ENCODE peak calls at places on chromosomes 16 and 17, in ten cellular contexts. One of them, this sample, is unnamed. For H3K4me1, the result is how much of the 10 kb centered on the place peaks cover.

GRCh38 chr17:5785867-5786509 is 201.7 kb upstream of the NLRP1 start:
- DNase-seq in heart right ventricle: no peak
- DNase-seq in mucosa of descending colon: no peak
- DNase-seq in uterus: no peak
- DNase-seq in A549: no peak
- DNase-seq in body of pancreas: no peak
- DNase-seq in CD8-positive, alpha-beta T cell: no peak
- DNase-seq in Panc1: no peak
- DNase-seq in adrenal gland: no peak
- DNase-seq in hepatocyte: no peak
- DNase-seq in this sample: no peak

GRCh38 chr17:64778367-64779290 is 116.5 kb upstream of the SMURF2 start:
- DNase-seq in heart right ventricle: no peak
- DNase-seq in mucosa of descending colon: peak
- DNase-seq in uterus: no peak
- DNase-seq in A549: no peak
- DNase-seq in body of pancreas: peak
- DNase-seq in CD8-positive, alpha-beta T cell: no peak
- DNase-seq in Panc1: no peak
- DNase-seq in adrenal gland: peak
- DNase-seq in hepatocyte: peak
- DNase-seq in this sample: peak

GRCh38 chr16:50862818-50863672 is 121.2 kb downstream of the CYLD start:
- DNase-seq in heart right ventricle: no peak
- DNase-seq in mucosa of descending colon: no peak
- DNase-seq in uterus: no peak
- DNase-seq in A549: no peak
- DNase-seq in body of pancreas: no peak
- DNase-seq in CD8-positive, alpha-beta T cell: no peak
- DNase-seq in Panc1: no peak
- DNase-seq in adrenal gland: no peak
- DNase-seq in hepatocyte: no peak
- DNase-seq in this sample: no peak

GRCh38 chr16:27226476-27226875 is 23.1 kb downstream of the KDM8 start:
- DNase-seq in heart right ventricle: no peak
- DNase-seq in mucosa of descending colon: peak
- DNase-seq in uterus: no peak
- DNase-seq in A549: no peak
- DNase-seq in body of pancreas: peak
- DNase-seq in CD8-positive, alpha-beta T cell: no peak
- DNase-seq in Panc1: no peak
- DNase-seq in adrenal gland: no peak
- DNase-seq in hepatocyte: no peak
- DNase-seq in this sample: peak

GRCh38 chr16:83954577-83955016 is 1.6 kb downstream of the OSGIN1 start:
- DNase-seq in heart right ventricle: peak
- DNase-seq in mucosa of descending colon: no peak
- DNase-seq in uterus: peak
- DNase-seq in A549: peak
- DNase-seq in body of pancreas: peak
- DNase-seq in CD8-positive, alpha-beta T cell: no peak
- DNase-seq in Panc1: no peak
- DNase-seq in adrenal gland: peak
- DNase-seq in hepatocyte: peak
- DNase-seq in this sample: peak

GRCh38 chr17:57523926-57524634 is 221.0 kb downstream of the CCDC182 start:
- DNase-seq in heart right ventricle: peak
- DNase-seq in mucosa of descending colon: no peak
- DNase-seq in uterus: no peak
- DNase-seq in A549: peak
- DNase-seq in body of pancreas: peak
- DNase-seq in CD8-positive, alpha-beta T cell: no peak
- DNase-seq in Panc1: no peak
- DNase-seq in adrenal gland: peak
- DNase-seq in hepatocyte: no peak
- DNase-seq in this sample: peak

GRCh38 chr17:74430706-74431567 is 951 bp upstream of the GPRC5C start:
- DNase-seq in heart right ventricle: peak
- DNase-seq in mucosa of descending colon: peak
- DNase-seq in uterus: peak
- DNase-seq in A549: peak
- DNase-seq in body of pancreas: peak
- DNase-seq in CD8-positive, alpha-beta T cell: no peak
- DNase-seq in Panc1: no peak
- DNase-seq in adrenal gland: peak
- DNase-seq in hepatocyte: peak
- DNase-seq in this sample: peak

GRCh38 chr16:14310519-14310991 is 239.4 kb downstream of the MRTFB start:
- DNase-seq in heart right ventricle: no peak
- DNase-seq in mucosa of descending colon: no peak
- DNase-seq in uterus: no peak
- DNase-seq in A549: peak
- DNase-seq in body of pancreas: peak
- DNase-seq in CD8-positive, alpha-beta T cell: no peak
- DNase-seq in Panc1: no peak
- DNase-seq in adrenal gland: no peak
- DNase-seq in hepatocyte: no peak
- DNase-seq in this sample: no peak

GRCh38 chr16:66932076-66932475 is 2.1 kb downstream of the CIAO2B start:
- DNase-seq in heart right ventricle: no peak
- DNase-seq in mucosa of descending colon: no peak
- DNase-seq in uterus: no peak
- DNase-seq in A549: no peak
- DNase-seq in body of pancreas: no peak
- DNase-seq in CD8-positive, alpha-beta T cell: no peak
- DNase-seq in Panc1: no peak
- DNase-seq in adrenal gland: no peak
- DNase-seq in hepatocyte: no peak
- DNase-seq in this sample: no peak

GRCh38 chr17:17358866-17359265 is 55.7 kb downstream of the NT5M start:
- DNase-seq in heart right ventricle: no peak
- DNase-seq in mucosa of descending colon: no peak
- DNase-seq in uterus: no peak
- DNase-seq in A549: no peak
- DNase-seq in body of pancreas: no peak
- DNase-seq in CD8-positive, alpha-beta T cell: no peak
- DNase-seq in Panc1: no peak
- DNase-seq in adrenal gland: peak
- DNase-seq in hepatocyte: peak
- DNase-seq in this sample: no peak

GRCh38 chr16:46688101-46688656 is 799 bp downstream of the VPS35 start:
- DNase-seq in heart right ventricle: peak
- DNase-seq in mucosa of descending colon: peak
- DNase-seq in uterus: no peak
- DNase-seq in A549: no peak
- DNase-seq in body of pancreas: no peak
- DNase-seq in CD8-positive, alpha-beta T cell: no peak
- DNase-seq in Panc1: no peak
- DNase-seq in adrenal gland: peak
- DNase-seq in hepatocyte: no peak
- DNase-seq in this sample: peak

GRCh38 chr17:30964878-30965277 is 6.0 kb upstream of the RNF135 start:
- DNase-seq in heart right ventricle: no peak
- DNase-seq in mucosa of descending colon: no peak
- DNase-seq in uterus: no peak
- DNase-seq in A549: no peak
- DNase-seq in body of pancreas: no peak
- DNase-seq in CD8-positive, alpha-beta T cell: no peak
- DNase-seq in Panc1: no peak
- DNase-seq in adrenal gland: no peak
- DNase-seq in hepatocyte: no peak
- DNase-seq in this sample: no peak

GRCh38 chr17:19645608-19646250 is 2.8 kb upstream of the ALDH3A2 start:
- DNase-seq in heart right ventricle: peak
- DNase-seq in mucosa of descending colon: no peak
- DNase-seq in uterus: no peak
- DNase-seq in A549: peak
- DNase-seq in body of pancreas: peak
- DNase-seq in CD8-positive, alpha-beta T cell: peak
- DNase-seq in Panc1: no peak
- DNase-seq in adrenal gland: peak
- DNase-seq in hepatocyte: peak
- DNase-seq in this sample: peak

GRCh38 chr17:50559674-50560184 is 786 bp upstream of the CACNA1G start:
- DNase-seq in heart right ventricle: peak
- DNase-seq in mucosa of descending colon: no peak
- DNase-seq in uterus: peak
- DNase-seq in A549: peak
- DNase-seq in body of pancreas: peak
- DNase-seq in CD8-positive, alpha-beta T cell: no peak
- DNase-seq in Panc1: no peak
- DNase-seq in adrenal gland: peak
- DNase-seq in hepatocyte: peak
- DNase-seq in this sample: peak

GRCh38 chr16:89357055-89357454 is 133.3 kb downstream of the ANKRD11 start:
- DNase-seq in heart right ventricle: no peak
- DNase-seq in mucosa of descending colon: no peak
- DNase-seq in uterus: no peak
- DNase-seq in A549: no peak
- DNase-seq in body of pancreas: no peak
- DNase-seq in CD8-positive, alpha-beta T cell: peak
- DNase-seq in Panc1: no peak
- DNase-seq in adrenal gland: no peak
- DNase-seq in hepatocyte: no peak
- DNase-seq in this sample: no peak
- TF ChIP-seq CTCF in heart right ventricle: no peak
- TF ChIP-seq CTCF in mucosa of descending colon: no peak
- TF ChIP-seq CTCF in uterus: no peak
- TF ChIP-seq CTCF in A549: no peak
- TF ChIP-seq CTCF in body of pancreas: no peak
- TF ChIP-seq CTCF in CD8-positive, alpha-beta T cell: no peak
- TF ChIP-seq CTCF in Panc1: no peak
- TF ChIP-seq CTCF in adrenal gland: no peak
- TF ChIP-seq CTCF in hepatocyte: no peak
- TF ChIP-seq CTCF in this sample: no peak

GRCh38 chr17:59342681-59343127 is 11.2 kb downstream of the YPEL2 start:
- DNase-seq in heart right ventricle: no peak
- DNase-seq in mucosa of descending colon: no peak
- DNase-seq in uterus: no peak
- DNase-seq in A549: no peak
- DNase-seq in body of pancreas: no peak
- DNase-seq in CD8-positive, alpha-beta T cell: no peak
- DNase-seq in Panc1: no peak
- DNase-seq in adrenal gland: no peak
- DNase-seq in hepatocyte: no peak
- DNase-seq in this sample: no peak
- H3K4me1 ChIP-seq in heart right ventricle: half or more
- H3K4me1 ChIP-seq in mucosa of descending colon: under half
- H3K4me1 ChIP-seq in uterus: under half
- H3K4me1 ChIP-seq in A549: under half
- H3K4me1 ChIP-seq in body of pancreas: under half
- H3K4me1 ChIP-seq in CD8-positive, alpha-beta T cell: under half
- H3K4me1 ChIP-seq in Panc1: under half
- H3K4me1 ChIP-seq in adrenal gland: under half
- H3K4me1 ChIP-seq in hepatocyte: under half
- H3K4me1 ChIP-seq in this sample: under half

GRCh38 chr17:48610282-48611211 is at the start of gene HOXB7:
- DNase-seq in heart right ventricle: peak
- DNase-seq in mucosa of descending colon: peak
- DNase-seq in uterus: no peak
- DNase-seq in A549: peak
- DNase-seq in body of pancreas: peak
- DNase-seq in CD8-positive, alpha-beta T cell: peak
- DNase-seq in Panc1: no peak
- DNase-seq in adrenal gland: peak
- DNase-seq in hepatocyte: peak
- DNase-seq in this sample: peak

GRCh38 chr17:48608921-48609505 is 1.8 kb downstream of the HOXB7 start:
- DNase-seq in heart right ventricle: no peak
- DNase-seq in mucosa of descending colon: no peak
- DNase-seq in uterus: no peak
- DNase-seq in A549: no peak
- DNase-seq in body of pancreas: no peak
- DNase-seq in CD8-positive, alpha-beta T cell: no peak
- DNase-seq in Panc1: no peak
- DNase-seq in adrenal gland: no peak
- DNase-seq in hepatocyte: no peak
- DNase-seq in this sample: no peak

GRCh38 chr17:48611213-48611612 is 396 bp upstream of the HOXB7 start:
- DNase-seq in heart right ventricle: no peak
- DNase-seq in mucosa of descending colon: peak
- DNase-seq in uterus: no peak
- DNase-seq in A549: peak
- DNase-seq in body of pancreas: no peak
- DNase-seq in CD8-positive, alpha-beta T cell: no peak
- DNase-seq in Panc1: no peak
- DNase-seq in adrenal gland: peak
- DNase-seq in hepatocyte: no peak
- DNase-seq in this sample: no peak

GRCh38 chr17:48608494-48608834 is 2.4 kb downstream of the HOXB7 start:
- DNase-seq in heart right ventricle: no peak
- DNase-seq in mucosa of descending colon: no peak
- DNase-seq in uterus: no peak
- DNase-seq in A549: no peak
- DNase-seq in body of pancreas: no peak
- DNase-seq in CD8-positive, alpha-beta T cell: no peak
- DNase-seq in Panc1: no peak
- DNase-seq in adrenal gland: no peak
- DNase-seq in hepatocyte: no peak
- DNase-seq in this sample: no peak

GRCh38 chr17:48609754-48610281 is 999 bp downstream of the HOXB7 start:
- DNase-seq in heart right ventricle: no peak
- DNase-seq in mucosa of descending colon: peak
- DNase-seq in uterus: no peak
- DNase-seq in A549: no peak
- DNase-seq in body of pancreas: no peak
- DNase-seq in CD8-positive, alpha-beta T cell: no peak
- DNase-seq in Panc1: no peak
- DNase-seq in adrenal gland: no peak
- DNase-seq in hepatocyte: no peak
- DNase-seq in this sample: no peak
- H3K4me3 ChIP-seq in heart right ventricle: peak
- H3K4me3 ChIP-seq in mucosa of descending colon: peak
- H3K4me3 ChIP-seq in uterus: peak
- H3K4me3 ChIP-seq in A549: peak
- H3K4me3 ChIP-seq in body of pancreas: peak
- H3K4me3 ChIP-seq in CD8-positive, alpha-beta T cell: peak
- H3K4me3 ChIP-seq in Panc1: peak
- H3K4me3 ChIP-seq in adrenal gland: peak
- H3K4me3 ChIP-seq in hepatocyte: peak
- H3K4me3 ChIP-seq in this sample: peak

DNA sequence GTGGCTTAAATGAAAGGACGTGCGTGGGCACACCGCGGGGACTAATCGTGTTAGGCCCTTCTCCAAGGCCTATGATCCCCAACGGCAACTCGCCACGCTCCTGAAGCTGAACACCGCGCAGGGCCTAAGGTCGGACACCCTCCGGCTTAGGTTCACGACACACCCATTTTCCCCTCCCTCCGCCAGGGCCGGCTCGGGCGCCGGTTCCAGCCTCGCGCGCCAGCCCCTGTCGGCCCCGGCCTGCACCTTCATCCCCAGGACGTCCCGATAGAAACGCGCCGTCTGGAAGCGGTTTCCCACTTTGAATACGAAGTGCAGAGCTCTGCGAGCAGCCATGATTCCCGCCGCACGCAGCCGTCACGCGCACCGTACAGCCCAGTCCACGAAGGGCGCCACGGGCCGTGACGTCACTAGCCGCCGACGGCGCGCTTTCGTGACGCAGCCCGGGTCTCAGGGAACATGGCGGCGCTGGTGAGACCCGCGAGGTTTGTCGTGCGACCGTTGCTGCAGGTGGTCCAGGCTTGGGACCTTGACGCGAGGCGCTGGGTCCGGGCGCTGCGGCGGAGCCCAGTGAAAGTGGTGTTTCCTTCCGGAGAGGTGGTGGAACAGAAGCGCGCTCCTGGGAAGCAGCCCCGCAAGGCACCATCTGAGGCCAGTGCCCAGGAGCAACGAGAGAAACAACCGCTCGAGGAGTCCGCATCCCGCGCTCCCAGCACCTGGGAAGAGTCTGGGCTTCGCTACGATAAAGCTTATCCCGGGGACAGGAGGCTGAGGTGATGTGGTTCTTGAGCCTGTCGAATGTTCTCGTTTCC is at the start of the genes GLOD4 and MRM3:
- DNase-seq in heart right ventricle: peak
- DNase-seq in mucosa of descending colon: peak
- DNase-seq in uterus: peak
- DNase-seq in A549: peak
- DNase-seq in body of pancreas: peak
- DNase-seq in CD8-positive, alpha-beta T cell: peak
- DNase-seq in Panc1: peak
- DNase-seq in adrenal gland: peak
- DNase-seq in hepatocyte: peak
- DNase-seq in this sample: peak
- TF ChIP-seq CTCF in heart right ventricle: no peak
- TF ChIP-seq CTCF in mucosa of descending colon: no peak
- TF ChIP-seq CTCF in uterus: peak
- TF ChIP-seq CTCF in A549: no peak
- TF ChIP-seq CTCF in body of pancreas: no peak
- TF ChIP-seq CTCF in CD8-positive, alpha-beta T cell: no peak
- TF ChIP-seq CTCF in Panc1: no peak
- TF ChIP-seq CTCF in adrenal gland: no peak
- TF ChIP-seq CTCF in hepatocyte: no peak
- TF ChIP-seq CTCF in this sample: peak